ENCODE peak calls at places on chromosomes 1 and 21, in four cellular contexts. I is astrocyte of the spinal cord; Y is activated effector memory CD4-positive, alpha-beta T cell treated with anti-CD3 and anti-CD28 coated beads, Interleukin-2, amount 50 U/mL, for 16 hours; V is NCI-H446. G is an unnamed sample.

GRCh38 chr1:197468581-197469175 is 200.6 kb downstream of the CRB1 start:
- DNase-seq in I (no peak), V (no peak), Y (no peak), G (no peak)

GRCh38 chr21:28148400-28149064 is 844.1 kb downstream of the LTN1 start:
- DNase-seq in Y (no peak), V (peak; percentile 39), I (peak; percentile 23), G (no peak)

GRCh38 chr1:65894738-65895605 is 102.3 kb downstream of the PDE4B start:
- DNase-seq in Y (no peak), V (no peak), I (no peak), G (no peak)

GRCh38 chr1:3954391-3955160 is 54.5 kb upstream of the C1orf174 start:
- DNase-seq in V (no peak), Y (no peak), I (no peak), G (no peak)

GRCh38 chr1:65066766-65067490 is 81.1 kb upstream of the AK4 start:
- DNase-seq in I (peak; percentile 49), Y (peak; percentile 92), V (peak; percentile 37), G (peak; percentile 96)

GRCh38 chr1:54716299-54717047 is 812 bp downstream of the TTC4 start:
- DNase-seq in I (peak; percentile 69), V (no peak), Y (no peak), G (no peak)

GRCh38 chr21:38351961-38352521 is 95.2 kb downstream of the KCNJ15 start:
- DNase-seq in Y (no peak), I (peak; percentile 92), V (no peak), G (no peak)

GRCh38 chr1:23719162-23719820 is 24.0 kb upstream of the ELOA start:
- DNase-seq in V (peak; percentile 22), I (peak; percentile 43), Y (no peak), G (no peak)

GRCh38 chr1:85199667-85200366 is 999 bp downstream of the SYDE2 start:
- DNase-seq in Y (no peak), V (no peak), I (peak; percentile 12), G (no peak)

GRCh38 chr1:222010306-222010705 is 268.4 kb upstream of the DUSP10 start:
- DNase-seq in V (no peak), I (no peak), Y (no peak), G (no peak)

GRCh38 chr1:86965012-86965826 is 50.8 kb downstream of the HS2ST1 start:
- DNase-seq in Y (no peak), I (peak; percentile 36), V (peak; percentile 42), G (no peak)

GRCh38 chr21:38236232-38236631 is 20.6 kb upstream of the KCNJ15 start:
- DNase-seq in Y (no peak), V (no peak), I (peak; percentile 48), G (no peak)

GRCh38 chr1:219904934-219905333 is 23.4 kb downstream of the SLC30A10 start:
- DNase-seq in I (no peak), V (no peak), Y (no peak), G (no peak)

GRCh38 chr1:183310753-183311465 is 107.3 kb downstream of the NMNAT2 start:
- DNase-seq in I (no peak), Y (no peak), V (no peak), G (no peak)

GRCh38 chr1:17176306-17177061 is 28.4 kb upstream of the PADI1 start:
- DNase-seq in I (no peak), V (no peak), Y (no peak), G (no peak)

GRCh38 chr1:1907098-1907736 is 7.8 kb upstream of the CALML6 start:
- DNase-seq in Y (no peak), V (no peak), I (no peak), G (no peak)

GRCh38 chr1:214078950-214079349 is 91.2 kb downstream of the PROX1 start:
- DNase-seq in I (no peak), V (no peak), Y (no peak), G (no peak)

GRCh38 chr1:23344987-23345472 is 946 bp upstream of the HNRNPR start:
- DNase-seq in Y (no peak), I (no peak), V (no peak), G (no peak)

GRCh38 chr1:13749543-13750307 is 49.7 kb downstream of the PRDM2 start:
- DNase-seq in V (no peak), I (peak; percentile 26), Y (peak; percentile 84), G (peak; percentile 93)

GRCh38 chr1:46530791-46531409 is 20.5 kb downstream of the KNCN start:
- DNase-seq in Y (no peak), V (no peak), I (no peak), G (no peak)

G was measured in mesenteric fat pad.